ENCODE peak calls at places on chromosome 2, in four cellular contexts. C is heart left ventricle; A is PC-3; S is effector memory CD4-positive, alpha-beta T cell. G is an unnamed sample.
A peak's percentile ranks its signal among the peaks of the same experiment; 100 is the strongest.

GRCh38 chr2:59259913-59260312 is 1018.8 kb upstream of the FANCL start:
- DNase-seq in A (no peak), C (no peak), S (no peak), G (no peak)

GRCh38 chr2:52395912-52396311 is 1364.0 kb upstream of the NRXN1 start:
- DNase-seq in C (no peak), S (no peak), A (peak; percentile 37), G (no peak)

GRCh38 chr2:55721601-55722215 is 28.1 kb upstream of the PNPT1 start:
- DNase-seq in A (peak; percentile 82), S (no peak), C (no peak), G (peak; percentile 27)

GRCh38 chr2:234615643-234616356 is 118.9 kb upstream of the ARL4C start:
- DNase-seq in A (peak; percentile 7), S (no peak), C (no peak), G (no peak)

GRCh38 chr2:170271340-170271739 is 93.4 kb downstream of the MYO3B start:
- DNase-seq in A (no peak), C (no peak), S (no peak), G (no peak)

GRCh38 chr2:12718662-12719399 is 2.1 kb downstream of the TRIB2 start:
- DNase-seq in C (no peak), S (peak; percentile 19), A (peak; percentile 33), G (no peak)

GRCh38 chr2:20481798-20482405 is 35.0 kb downstream of the RHOB start:
- DNase-seq in A (no peak), S (no peak), C (no peak), G (no peak)

GRCh38 chr2:199740111-199740428 is 110.9 kb downstream of the FTCDNL1 start:
- DNase-seq in A (no peak), S (no peak), C (no peak), G (no peak)

GRCh38 chr2:100391735-100392515 is 25.5 kb downstream of the CHST10 start:
- DNase-seq in A (no peak), C (peak; percentile 44), S (no peak), G (no peak)

GRCh38 chr2:10136187-10136934 is 13.8 kb downstream of the RRM2 start:
- DNase-seq in S (no peak), C (no peak), A (no peak), G (no peak)

GRCh38 chr2:51782874-51783765 is 751.2 kb upstream of the NRXN1 start:
- DNase-seq in S (no peak), A (peak; percentile 74), C (peak; percentile 34), G (peak; percentile 5)

GRCh38 chr2:54803783-54804758 is 80.6 kb downstream of the EML6 start:
- DNase-seq in C (no peak), A (no peak), S (no peak), G (no peak)

GRCh38 chr2:90645-91312 is 44.5 kb upstream of the FAM110C start:
- DNase-seq in A (no peak), S (no peak), C (no peak), G (no peak)

GRCh38 chr2:38187416-38188127 is 111.6 kb upstream of the CYP1B1 start:
- DNase-seq in S (no peak), C (peak; percentile 55), A (peak; percentile 23), G (peak; percentile 84)

GRCh38 chr2:198499539-198499938 is 695.1 kb downstream of the PLCL1 start:
- DNase-seq in S (no peak), C (peak; percentile 28), A (no peak), G (no peak)

GRCh38 chr2:22458439-22458838 is 926.5 kb upstream of the KLHL29 start:
- DNase-seq in C (no peak), S (no peak), A (no peak), G (no peak)

GRCh38 chr2:173271825-173272224 is 82.8 kb upstream of the CDCA7 start:
- DNase-seq in A (peak; percentile 74), S (no peak), C (no peak), G (peak; percentile 45)

GRCh38 chr2:191218292-191218898 is 26.8 kb upstream of the MYO1B start:
- DNase-seq in C (peak; percentile 40), A (peak; percentile 85), S (no peak), G (no peak)

GRCh38 chr2:239068411-239068810 is 220.5 kb downstream of the TWIST2 start:
- DNase-seq in S (no peak), A (no peak), C (no peak), G (no peak)

GRCh38 chr2:222241471-222241870 is 57.3 kb downstream of the PAX3 start:
- DNase-seq in A (no peak), S (no peak), C (no peak), G (no peak)

GRCh38 chr2:219713110-219713509 is 85.7 kb downstream of the SLC4A3 start:
- DNase-seq in S (no peak), C (no peak), A (peak; percentile 53), G (no peak)

GRCh38 chr2:20689428-20690264 is 22.7 kb downstream of the GDF7 start:
- DNase-seq in C (no peak), A (no peak), S (no peak), G (no peak)

GRCh38 chr2:233350708-233351107 is 3.6 kb upstream of the DGKD start:
- DNase-seq in C (no peak), A (peak; percentile 97), S (no peak), G (peak; percentile 75)

GRCh38 chr2:76437564-76437963 is 726.8 kb upstream of the GCFC2 start:
- DNase-seq in A (no peak), C (no peak), S (no peak), G (no peak)

GRCh38 chr2:128324897-128325410 is 6.3 kb upstream of the HS6ST1 start:
- DNase-seq in C (no peak), A (no peak), S (no peak), G (no peak)

GRCh38 chr2:197255550-197255949 is 55.0 kb downstream of the ANKRD44 start:
- DNase-seq in S (peak; percentile 70), C (peak; percentile 63), A (no peak), G (no peak)

GRCh38 chr2:191552036-191552435 is 125.9 kb upstream of the NABP1 start:
- DNase-seq in A (peak; percentile 20), C (no peak), S (no peak), G (no peak)

GRCh38 chr2:146412625-146413024 is 1432.2 kb upstream of the ACVR2A start:
- DNase-seq in A (no peak), C (no peak), S (no peak), G (no peak)

DNA sequence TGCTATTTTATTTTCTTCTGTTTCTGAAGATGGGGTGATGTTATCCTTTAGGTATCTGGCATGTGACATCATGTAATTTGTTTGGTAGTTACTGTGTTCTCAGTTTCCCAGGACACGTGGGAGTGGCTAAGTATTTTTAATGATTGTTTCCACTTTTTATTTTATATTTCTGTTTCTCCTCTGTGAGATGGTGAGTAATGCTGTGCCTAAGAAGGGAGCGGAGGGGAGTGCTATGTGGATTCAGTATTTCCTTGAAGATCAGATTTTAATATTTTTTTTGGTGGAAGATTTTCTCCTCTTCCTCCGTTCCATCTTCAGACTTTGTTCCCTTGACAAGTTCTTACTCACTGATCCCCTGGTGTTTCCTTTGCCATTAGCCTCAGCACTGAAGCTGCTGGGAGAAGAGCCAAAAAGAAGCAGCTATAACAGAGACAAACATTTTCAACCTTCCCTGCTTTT is 180.0 kb upstream of the MMADHC start:
- DNase-seq in S (no peak), C (no peak), A (peak; percentile 47), G (no peak)
- H3K27ac ChIP-seq in S (no peak overlapping the region), C (no peak overlapping the region), A (peak overlapping the region; percentile 63), G (peak overlapping the region; percentile 30)

GRCh38 chr2:69389271-69389670 is 2.2 kb upstream of the GFPT1 start:
- DNase-seq in A (no peak), C (no peak), S (no peak), G (no peak)
- H3K27ac ChIP-seq in A (no peak overlapping the region), C (no peak overlapping the region), S (no peak overlapping the region), G (no peak overlapping the region)

GRCh38 chr2:215620528-215620927 is 184.7 kb upstream of the FN1 start:
- DNase-seq in A (no peak), S (no peak), C (no peak), G (no peak)
- H3K27ac ChIP-seq in A (no peak overlapping the region), S (no peak overlapping the region), C (no peak overlapping the region), G (no peak overlapping the region)

DNA sequence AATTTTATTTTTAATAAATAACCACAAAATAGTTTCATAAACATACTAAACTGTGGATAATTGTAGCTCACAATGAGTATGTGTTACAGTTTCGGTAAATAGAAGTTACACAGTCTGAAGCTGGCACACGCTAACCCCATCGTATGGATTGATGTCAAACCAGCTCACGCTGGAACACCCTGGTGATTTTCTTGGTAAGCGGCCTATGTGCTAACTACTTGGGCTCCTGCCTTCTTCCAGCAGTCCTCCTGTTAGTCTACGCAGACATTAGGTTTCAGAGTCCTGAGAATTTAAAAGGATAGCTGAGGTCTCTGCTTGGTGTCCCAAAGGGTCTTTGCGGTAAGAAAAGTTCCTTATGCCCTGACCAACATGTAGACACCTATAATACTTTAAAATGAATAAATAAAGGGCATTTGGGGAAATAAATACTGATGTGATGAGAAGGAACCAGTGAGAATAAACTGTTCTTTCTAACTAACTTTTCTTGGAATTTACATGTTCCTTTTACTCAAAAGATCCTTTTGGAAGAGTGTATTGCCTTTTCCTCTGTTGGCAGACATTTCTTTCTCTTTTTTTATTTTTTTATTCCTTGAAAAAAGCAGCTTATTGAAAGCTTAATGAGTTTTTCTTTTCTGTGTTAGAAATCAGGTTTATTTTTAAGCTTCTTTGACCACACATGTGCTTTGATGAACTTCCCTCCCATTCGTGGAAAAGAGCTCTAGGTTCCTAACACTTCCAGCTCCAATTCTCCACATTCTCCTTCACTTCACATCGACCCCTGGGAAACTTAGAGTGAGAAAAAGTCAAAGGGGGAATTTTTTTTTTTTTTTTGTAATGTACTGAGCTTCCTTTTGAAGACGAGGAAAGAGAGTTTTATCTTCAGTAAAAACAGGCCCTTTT is 322.1 kb downstream of the IRS1 start:
- DNase-seq in C (no peak), A (no peak), S (no peak), G (no peak)
- H3K27ac ChIP-seq in C (no peak overlapping the region), A (no peak overlapping the region), S (no peak overlapping the region), G (no peak overlapping the region)

DNA sequence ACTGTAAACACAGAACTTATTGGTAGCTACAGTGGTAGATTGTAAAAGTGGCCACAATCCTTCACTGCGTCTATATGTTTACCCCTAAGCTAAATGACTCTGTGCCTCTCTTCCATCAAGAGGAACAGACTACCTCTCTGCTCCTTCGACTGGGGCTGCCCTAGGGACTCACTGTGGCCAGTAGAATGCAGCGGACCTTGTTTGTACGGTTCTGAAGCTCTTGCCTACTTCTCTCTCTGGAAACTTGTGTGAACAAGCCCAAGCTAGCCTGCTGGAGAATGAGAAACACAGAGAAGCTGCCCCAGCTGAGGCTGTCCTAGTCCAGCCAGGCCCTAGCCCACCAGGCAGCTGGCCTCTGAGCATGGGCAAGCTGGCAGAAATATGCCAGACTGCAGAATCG is 140.8 kb upstream of the SLC1A4 start:
- DNase-seq in S (no peak), C (no peak), A (no peak), G (no peak)
- H3K27ac ChIP-seq in S (no peak overlapping the region), C (no peak overlapping the region), A (no peak overlapping the region), G (peak overlapping the region; percentile 47)

GRCh38 chr2:62306751-62307468 is 111.0 kb downstream of the B3GNT2 start:
- DNase-seq in A (peak; percentile 95), S (peak; percentile 40), C (no peak), G (peak; percentile 77)

GRCh38 chr2:62305421-62306176 is 109.7 kb downstream of the B3GNT2 start:
- DNase-seq in S (no peak), C (no peak), A (no peak), G (no peak)

GRCh38 chr2:62309081-62309464 is 113.2 kb downstream of the B3GNT2 start:
- DNase-seq in C (no peak), A (no peak), S (no peak), G (no peak)

GRCh38 chr2:62307469-62308389 is 111.8 kb downstream of the B3GNT2 start:
- DNase-seq in C (no peak), A (peak; percentile 26), S (no peak), G (no peak)

GRCh38 chr2:62309465-62310091 is 113.7 kb downstream of the B3GNT2 start:
- DNase-seq in S (no peak), C (peak; percentile 26), A (no peak), G (no peak)
- H3K27ac ChIP-seq in S (no peak overlapping the region), C (peak overlapping the region; percentile 36), A (no peak overlapping the region), G (no peak overlapping the region)

G was measured in epithelial cell of prostate.